ENCODE peak calls at places on chromosomes 3 and 15, in four cellular contexts. L, A, G and E are unnamed samples.

GRCh38 chr3:148372476-148372875 is 325.2 kb upstream of the AGTR1 start:
- DNase-seq in A (no peak), G (no peak), L (no peak), E (no peak)

GRCh38 chr3:184354740-184355139 is 6.7 kb downstream of the CLCN2 start:
- DNase-seq in A (no peak), G (no peak), L (no peak), E (no peak)

GRCh38 chr15:95286911-95287769 is 1043.4 kb upstream of the NR2F2 start:
- DNase-seq in A (no peak), L (no peak), G (no peak), E (no peak)

GRCh38 chr3:187737401-187738088 is 7.7 kb downstream of the BCL6 start:
- DNase-seq in G (no peak), A (peak), L (no peak), E (no peak)

GRCh38 chr3:16884084-16884747 is 539 bp upstream of the PLCL2 start:
- DNase-seq in A (peak), L (no peak), G (no peak), E (no peak)

GRCh38 chr3:183192650-183193300 is 30.2 kb upstream of the LAMP3 start:
- DNase-seq in A (no peak), L (no peak), G (no peak), E (no peak)

GRCh38 chr3:57555316-57555715 is 758 bp upstream of the PDE12 start:
- DNase-seq in L (no peak), G (no peak), A (no peak), E (no peak)

GRCh38 chr15:58491499-58492202 is 59.9 kb downstream of the LIPC start:
- DNase-seq in G (no peak), A (no peak), L (no peak), E (no peak)

GRCh38 chr3:13026534-13026933 is 46.7 kb downstream of the IQSEC1 start:
- DNase-seq in G (no peak), A (no peak), L (no peak), E (no peak)

GRCh38 chr15:90571063-90571541 is 41.4 kb downstream of the CRTC3 start:
- DNase-seq in G (peak), A (peak), L (no peak), E (no peak)

GRCh38 chr15:50685976-50686467 is 575 bp downstream of the TRPM7 start:
- DNase-seq in L (no peak), A (peak), G (peak), E (no peak)

GRCh38 chr3:149815728-149816127 is 2.7 kb downstream of the RNF13 start:
- DNase-seq in G (no peak), A (no peak), L (no peak), E (no peak)

GRCh38 chr3:49353022-49353421 is 5.1 kb downstream of the GPX1 start:
- DNase-seq in A (no peak), G (no peak), L (no peak), E (no peak)

GRCh38 chr3:150746791-150747590 is 16.0 kb downstream of the SIAH2 start:
- DNase-seq in G (no peak), L (no peak), A (peak), E (no peak)

GRCh38 chr3:186219211-186219638 is 110.3 kb upstream of the ETV5 start:
- DNase-seq in G (no peak), A (no peak), L (no peak), E (no peak)

GRCh38 chr3:43327184-43327950 is 41.0 kb downstream of the SNRK start:
- DNase-seq in L (no peak), G (peak), A (peak), E (no peak)

GRCh38 chr15:34799149-34799824 is 3.9 kb upstream of the ACTC1 start:
- DNase-seq in L (no peak), G (no peak), A (no peak), E (no peak)